ENCODE peak calls at places on chromosomes 1 and 21, in eight cellular contexts. One of them, this sample, is unnamed.

GRCh38 chr1:180791806-180792205 is 120.9 kb upstream of the KIAA1614 start:
- DNase-seq in heart left ventricle: no peak
- DNase-seq in heart right ventricle: no peak
- DNase-seq in kidney: no peak
- DNase-seq in K562: no peak
- DNase-seq in spleen: no peak
- DNase-seq in pancreas: no peak
- DNase-seq in hepatocyte: no peak
- DNase-seq in this sample: no peak

GRCh38 chr1:231872461-231872910 is 245.9 kb downstream of the DISC1 start:
- DNase-seq in heart left ventricle: no peak
- DNase-seq in heart right ventricle: no peak
- DNase-seq in kidney: no peak
- DNase-seq in K562: no peak
- DNase-seq in spleen: no peak
- DNase-seq in pancreas: no peak
- DNase-seq in hepatocyte: no peak
- DNase-seq in this sample: no peak

GRCh38 chr1:245085508-245086095 is 69.2 kb upstream of the KIF26B start:
- DNase-seq in heart left ventricle: no peak
- DNase-seq in heart right ventricle: no peak
- DNase-seq in kidney: no peak
- DNase-seq in K562: no peak
- DNase-seq in spleen: no peak
- DNase-seq in pancreas: no peak
- DNase-seq in hepatocyte: peak; percentile 39
- DNase-seq in this sample: no peak

GRCh38 chr21:27590271-27590670 is 623.4 kb upstream of the ADAMTS5 start:
- DNase-seq in heart left ventricle: peak; percentile 26
- DNase-seq in heart right ventricle: peak; percentile 36
- DNase-seq in kidney: peak; percentile 82
- DNase-seq in K562: no peak
- DNase-seq in spleen: no peak
- DNase-seq in pancreas: no peak
- DNase-seq in hepatocyte: no peak
- DNase-seq in this sample: no peak

GRCh38 chr1:186819140-186819539 is 9.6 kb upstream of the PLA2G4A start:
- DNase-seq in heart left ventricle: no peak
- DNase-seq in heart right ventricle: no peak
- DNase-seq in kidney: no peak
- DNase-seq in K562: no peak
- DNase-seq in spleen: no peak
- DNase-seq in pancreas: no peak
- DNase-seq in hepatocyte: no peak
- DNase-seq in this sample: no peak

GRCh38 chr1:156476501-156477298 is 23.9 kb downstream of the MEF2D start:
- DNase-seq in heart left ventricle: no peak
- DNase-seq in heart right ventricle: no peak
- DNase-seq in kidney: peak; percentile 65
- DNase-seq in K562: peak; percentile 24
- DNase-seq in spleen: no peak
- DNase-seq in pancreas: no peak
- DNase-seq in hepatocyte: no peak
- DNase-seq in this sample: no peak

GRCh38 chr21:25297117-25297516 is 310.2 kb downstream of the MRPL39 start:
- DNase-seq in heart left ventricle: no peak
- DNase-seq in heart right ventricle: no peak
- DNase-seq in kidney: no peak
- DNase-seq in K562: no peak
- DNase-seq in spleen: no peak
- DNase-seq in pancreas: no peak
- DNase-seq in hepatocyte: no peak
- DNase-seq in this sample: no peak

GRCh38 chr1:179288977-179289376 is 4.6 kb upstream of the SOAT1 start:
- DNase-seq in heart left ventricle: no peak
- DNase-seq in heart right ventricle: no peak
- DNase-seq in kidney: no peak
- DNase-seq in K562: no peak
- DNase-seq in spleen: no peak
- DNase-seq in pancreas: no peak
- DNase-seq in hepatocyte: no peak
- DNase-seq in this sample: no peak

GRCh38 chr1:40634901-40635655 is 30.4 kb downstream of the RIMS3 start:
- DNase-seq in heart left ventricle: no peak
- DNase-seq in heart right ventricle: no peak
- DNase-seq in kidney: no peak
- DNase-seq in K562: no peak
- DNase-seq in spleen: no peak
- DNase-seq in pancreas: no peak
- DNase-seq in hepatocyte: no peak
- DNase-seq in this sample: no peak

GRCh38 chr1:114586513-114587047 is 5.2 kb upstream of the BCAS2 start:
- DNase-seq in heart left ventricle: no peak
- DNase-seq in heart right ventricle: no peak
- DNase-seq in kidney: no peak
- DNase-seq in K562: no peak
- DNase-seq in spleen: no peak
- DNase-seq in pancreas: no peak
- DNase-seq in hepatocyte: no peak
- DNase-seq in this sample: no peak

GRCh38 chr1:163796394-163796821 is 474.7 kb downstream of the NUF2 start:
- DNase-seq in heart left ventricle: no peak
- DNase-seq in heart right ventricle: no peak
- DNase-seq in kidney: no peak
- DNase-seq in K562: no peak
- DNase-seq in spleen: no peak
- DNase-seq in pancreas: no peak
- DNase-seq in hepatocyte: peak; percentile 17
- DNase-seq in this sample: no peak

GRCh38 chr1:75632350-75632949 is 21.5 kb upstream of the SLC44A5 start:
- DNase-seq in heart left ventricle: no peak
- DNase-seq in heart right ventricle: no peak
- DNase-seq in kidney: no peak
- DNase-seq in K562: peak; percentile 50
- DNase-seq in spleen: no peak
- DNase-seq in pancreas: no peak
- DNase-seq in hepatocyte: peak; percentile 61
- DNase-seq in this sample: no peak

GRCh38 chr1:223716302-223716862 is 4.0 kb downstream of the CAPN2 start:
- DNase-seq in heart left ventricle: no peak
- DNase-seq in heart right ventricle: no peak
- DNase-seq in kidney: no peak
- DNase-seq in K562: no peak
- DNase-seq in spleen: peak; percentile 82
- DNase-seq in pancreas: no peak
- DNase-seq in hepatocyte: peak; percentile 26
- DNase-seq in this sample: peak; percentile 54

GRCh38 chr1:110647254-110647891 is 27.4 kb downstream of the KCNA3 start:
- DNase-seq in heart left ventricle: no peak
- DNase-seq in heart right ventricle: no peak
- DNase-seq in kidney: no peak
- DNase-seq in K562: no peak
- DNase-seq in spleen: no peak
- DNase-seq in pancreas: no peak
- DNase-seq in hepatocyte: no peak
- DNase-seq in this sample: no peak

GRCh38 chr1:16204634-16205332 is 7.7 kb downstream of the ARHGEF19 start:
- DNase-seq in heart left ventricle: no peak
- DNase-seq in heart right ventricle: no peak
- DNase-seq in kidney: no peak
- DNase-seq in K562: peak; percentile 76
- DNase-seq in spleen: peak; percentile 83
- DNase-seq in pancreas: peak; percentile 29
- DNase-seq in hepatocyte: peak; percentile 64
- DNase-seq in this sample: no peak

GRCh38 chr1:150621497-150622113 is 7.8 kb downstream of the ENSA start:
- DNase-seq in heart left ventricle: peak; percentile 53
- DNase-seq in heart right ventricle: peak; percentile 57
- DNase-seq in kidney: no peak
- DNase-seq in K562: peak; percentile 54
- DNase-seq in spleen: no peak
- DNase-seq in pancreas: no peak
- DNase-seq in hepatocyte: peak; percentile 72
- DNase-seq in this sample: no peak

GRCh38 chr1:150609726-150610125 is 19.7 kb downstream of the ENSA start:
- DNase-seq in heart left ventricle: no peak
- DNase-seq in heart right ventricle: no peak
- DNase-seq in kidney: no peak
- DNase-seq in K562: no peak
- DNase-seq in spleen: no peak
- DNase-seq in pancreas: no peak
- DNase-seq in hepatocyte: no peak
- DNase-seq in this sample: no peak

DNA sequence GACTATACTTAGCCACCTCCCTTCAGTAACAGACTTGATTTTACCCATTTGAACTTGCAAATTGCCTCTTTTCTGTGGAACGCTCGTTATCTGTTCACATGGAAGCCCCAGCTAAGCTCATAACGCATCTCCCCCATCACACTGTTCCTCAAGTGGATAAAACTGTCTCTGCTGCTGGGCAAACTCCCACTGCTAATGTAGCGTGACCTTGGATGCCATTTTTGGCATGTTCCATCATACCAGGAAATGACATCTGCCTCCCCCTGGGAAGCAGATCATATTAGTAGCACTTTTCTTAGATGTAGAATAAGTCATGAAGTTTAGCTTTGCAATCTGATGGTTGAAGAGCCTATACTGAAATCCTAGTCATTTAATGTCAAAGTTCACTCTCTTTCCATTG is 528.7 kb upstream of the PLXNA2 start:
- DNase-seq in heart left ventricle: no peak
- DNase-seq in heart right ventricle: no peak
- DNase-seq in kidney: no peak
- DNase-seq in K562: no peak
- DNase-seq in spleen: no peak
- DNase-seq in pancreas: no peak
- DNase-seq in hepatocyte: no peak
- DNase-seq in this sample: no peak
- H3K4me1 ChIP-seq in heart left ventricle: no peaks in the 10 kb centered on the region
- H3K4me1 ChIP-seq in heart right ventricle: no peaks in the 10 kb centered on the region
- H3K4me1 ChIP-seq in kidney: no peaks in the 10 kb centered on the region
- H3K4me1 ChIP-seq in K562: no peaks in the 10 kb centered on the region
- H3K4me1 ChIP-seq in spleen: no peaks in the 10 kb centered on the region
- H3K4me1 ChIP-seq in pancreas: no peaks in the 10 kb centered on the region
- H3K4me1 ChIP-seq in hepatocyte: no peaks in the 10 kb centered on the region
- H3K4me1 ChIP-seq in this sample: no peaks in the 10 kb centered on the region

GRCh38 chr21:35210093-35210492 is 161.0 kb upstream of the RUNX1 start:
- DNase-seq in heart left ventricle: no peak
- DNase-seq in heart right ventricle: no peak
- DNase-seq in kidney: no peak
- DNase-seq in K562: no peak
- DNase-seq in spleen: no peak
- DNase-seq in pancreas: no peak
- DNase-seq in hepatocyte: no peak
- DNase-seq in this sample: no peak
- H3K4me1 ChIP-seq in heart left ventricle: peaks cover 38% of the 10 kb centered on the region
- H3K4me1 ChIP-seq in heart right ventricle: peaks cover 36% of the 10 kb centered on the region
- H3K4me1 ChIP-seq in kidney: no peaks in the 10 kb centered on the region
- H3K4me1 ChIP-seq in K562: peaks cover 19% of the 10 kb centered on the region
- H3K4me1 ChIP-seq in spleen: peaks cover 8% of the 10 kb centered on the region
- H3K4me1 ChIP-seq in pancreas: peaks cover 6% of the 10 kb centered on the region
- H3K4me1 ChIP-seq in hepatocyte: peaks cover 7% of the 10 kb centered on the region
- H3K4me1 ChIP-seq in this sample: peaks cover 8% of the 10 kb centered on the region

GRCh38 chr1:161770250-161770649 is 4.1 kb downstream of the ATF6 start:
- DNase-seq in heart left ventricle: no peak
- DNase-seq in heart right ventricle: no peak
- DNase-seq in kidney: no peak
- DNase-seq in K562: no peak
- DNase-seq in spleen: no peak
- DNase-seq in pancreas: no peak
- DNase-seq in hepatocyte: no peak
- DNase-seq in this sample: no peak

GRCh38 chr1:161771166-161771565 is 5.0 kb downstream of the ATF6 start:
- DNase-seq in heart left ventricle: no peak
- DNase-seq in heart right ventricle: no peak
- DNase-seq in kidney: no peak
- DNase-seq in K562: no peak
- DNase-seq in spleen: no peak
- DNase-seq in pancreas: no peak
- DNase-seq in hepatocyte: no peak
- DNase-seq in this sample: no peak

GRCh38 chr1:161773791-161774190 is 7.7 kb downstream of the ATF6 start:
- DNase-seq in heart left ventricle: no peak
- DNase-seq in heart right ventricle: no peak
- DNase-seq in kidney: no peak
- DNase-seq in K562: no peak
- DNase-seq in spleen: no peak
- DNase-seq in pancreas: no peak
- DNase-seq in hepatocyte: no peak
- DNase-seq in this sample: no peak

GRCh38 chr1:161771973-161772372 is 5.9 kb downstream of the ATF6 start:
- DNase-seq in heart left ventricle: no peak
- DNase-seq in heart right ventricle: no peak
- DNase-seq in kidney: no peak
- DNase-seq in K562: no peak
- DNase-seq in spleen: no peak
- DNase-seq in pancreas: no peak
- DNase-seq in hepatocyte: no peak
- DNase-seq in this sample: no peak

DNA sequence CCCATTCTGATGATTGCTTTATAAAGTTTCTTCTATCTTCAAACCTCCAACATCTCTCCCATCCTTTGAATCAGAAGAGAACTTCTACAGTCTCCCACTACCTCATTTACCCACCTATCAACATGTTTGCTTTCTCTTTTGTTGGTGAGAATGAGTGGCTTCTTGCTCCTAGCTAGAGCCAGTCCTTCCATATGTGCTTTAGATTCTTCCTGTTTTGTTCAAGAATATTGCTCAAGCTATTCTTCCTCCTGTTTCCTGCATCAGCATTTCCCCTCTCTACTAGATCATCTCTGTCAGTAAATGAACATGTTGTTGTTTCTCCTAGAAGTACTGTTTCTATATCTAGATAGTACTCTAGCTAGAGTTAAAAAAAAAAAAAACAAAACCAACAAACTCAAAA is 6.3 kb downstream of the ATF6 start:
- DNase-seq in heart left ventricle: no peak
- DNase-seq in heart right ventricle: no peak
- DNase-seq in kidney: no peak
- DNase-seq in K562: no peak
- DNase-seq in spleen: no peak
- DNase-seq in pancreas: no peak
- DNase-seq in hepatocyte: no peak
- DNase-seq in this sample: no peak
- H3K4me1 ChIP-seq in heart left ventricle: peaks cover 38% of the 10 kb centered on the region
- H3K4me1 ChIP-seq in heart right ventricle: peaks cover 24% of the 10 kb centered on the region
- H3K4me1 ChIP-seq in kidney: no peaks in the 10 kb centered on the region
- H3K4me1 ChIP-seq in K562: peaks cover 3% of the 10 kb centered on the region
- H3K4me1 ChIP-seq in spleen: peaks cover 46% of the 10 kb centered on the region
- H3K4me1 ChIP-seq in pancreas: no peaks in the 10 kb centered on the region
- H3K4me1 ChIP-seq in hepatocyte: peaks cover under 1% of the 10 kb centered on the region
- H3K4me1 ChIP-seq in this sample: peaks cover 50% of the 10 kb centered on the region

DNA sequence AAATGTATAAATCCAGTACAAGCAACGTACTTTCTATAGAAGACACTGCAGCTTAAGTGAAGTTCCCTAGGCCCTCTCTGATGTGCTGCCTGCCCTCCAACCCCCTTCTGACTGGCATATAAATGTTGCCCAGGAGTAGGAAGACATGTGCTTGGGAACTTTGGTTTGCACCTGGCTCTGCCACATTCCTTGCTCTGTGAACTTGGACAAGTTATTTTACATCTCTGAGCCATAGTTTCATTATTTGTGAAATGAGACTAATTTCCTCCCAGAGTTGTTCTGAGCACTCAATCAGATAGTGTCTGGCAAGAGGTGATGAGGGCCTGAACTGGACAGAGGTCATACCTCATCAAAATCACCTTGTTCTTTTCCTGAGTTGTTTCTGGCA is 3.5 kb upstream of the PHC2 start:
- DNase-seq in heart left ventricle: no peak
- DNase-seq in heart right ventricle: no peak
- DNase-seq in kidney: no peak
- DNase-seq in K562: no peak
- DNase-seq in spleen: no peak
- DNase-seq in pancreas: no peak
- DNase-seq in hepatocyte: no peak
- DNase-seq in this sample: no peak
- H3K4me1 ChIP-seq in heart left ventricle: peaks cover 42% of the 10 kb centered on the region
- H3K4me1 ChIP-seq in heart right ventricle: peaks cover 3% of the 10 kb centered on the region
- H3K4me1 ChIP-seq in kidney: no peaks in the 10 kb centered on the region
- H3K4me1 ChIP-seq in K562: peaks cover 10% of the 10 kb centered on the region
- H3K4me1 ChIP-seq in spleen: peaks cover 24% of the 10 kb centered on the region
- H3K4me1 ChIP-seq in pancreas: peaks cover 4% of the 10 kb centered on the region
- H3K4me1 ChIP-seq in hepatocyte: peaks cover 16% of the 10 kb centered on the region
- H3K4me1 ChIP-seq in this sample: peaks cover 14% of the 10 kb centered on the region